ENCODE peak calls at places on chromosome 12, in seven cellular contexts. S is activated T-helper 1 cell treated with anti-CD3 and anti-CD28 coated beads, Interleukin-2, amount 50 U/mL, for 16 hours; N is Right ventricle myocardium inferior; P is AG09319; X is RCC 7860; R is NCI-H446 treated with DMSO at 0.1 percent for 48 hours; A is activated CD4-positive, alpha-beta T cell treated with anti-CD3 and anti-CD28 coated beads for 48 hours. G is an unnamed sample.

GRCh38 chr12:42968426-42968825 is 378.9 kb upstream of the PRICKLE1 start:
- DNase-seq in S (no peak), N (no peak), P (no peak), X (peak), R (no peak), A (no peak), G (no peak)

GRCh38 chr12:69168828-69169227 is 70.5 kb upstream of the CPSF6 start:
- DNase-seq in S (no peak), N (no peak), P (no peak), X (no peak), R (no peak), A (no peak), G (no peak)

GRCh38 chr12:6355491-6356373 is 13.9 kb upstream of the TNFRSF1A start:
- DNase-seq in S (no peak), N (no peak), P (no peak), X (no peak), R (no peak), A (no peak), G (no peak)

GRCh38 chr12:14356147-14356546 is 9.3 kb upstream of the ATF7IP start:
- DNase-seq in S (no peak), N (no peak), P (no peak), X (peak), R (no peak), A (no peak), G (no peak)

GRCh38 chr12:18683603-18684002 is 54.2 kb downstream of the PLCZ1 start:
- DNase-seq in S (no peak), N (no peak), P (no peak), X (peak), R (no peak), A (no peak), G (no peak)

GRCh38 chr12:92030618-92031017 is 115.0 kb downstream of the BTG1 start:
- DNase-seq in S (peak), N (no peak), P (no peak), X (no peak), R (no peak), A (peak), G (no peak)

GRCh38 chr12:55847603-55848329 is 5.0 kb upstream of the MMP19 start:
- DNase-seq in S (no peak), N (peak), P (peak), X (peak), R (no peak), A (peak), G (peak)

GRCh38 chr12:67758119-67758873 is 109.8 kb downstream of the DYRK2 start:
- DNase-seq in S (no peak), N (no peak), P (no peak), X (no peak), R (no peak), A (no peak), G (no peak)

GRCh38 chr12:90124914-90125313 is 416.3 kb upstream of the ATP2B1 start:
- DNase-seq in S (no peak), N (no peak), P (no peak), X (no peak), R (no peak), A (no peak), G (no peak)

GRCh38 chr12:68893201-68893600 is 39.8 kb downstream of the CPM start:
- DNase-seq in S (no peak), N (no peak), P (no peak), X (no peak), R (no peak), A (no peak), G (no peak)

GRCh38 chr12:22866406-22866805 is 241.4 kb downstream of the ETNK1 start:
- DNase-seq in S (no peak), N (no peak), P (no peak), X (no peak), R (no peak), A (no peak), G (no peak)

GRCh38 chr12:58668831-58669230 is 251.5 kb downstream of the LRIG3 start:
- DNase-seq in S (no peak), N (no peak), P (no peak), X (no peak), R (no peak), A (no peak), G (no peak)

GRCh38 chr12:56104815-56105476 is 587 bp downstream of the PA2G4 start:
- DNase-seq in S (no peak), N (peak), P (no peak), X (peak), R (no peak), A (peak), G (peak)

GRCh38 chr12:1500095-1500801 is 94.1 kb downstream of the FBXL14 start:
- DNase-seq in S (no peak), N (peak), P (peak), X (no peak), R (peak), A (no peak), G (peak)

GRCh38 chr12:14868916-14869315 is 16.7 kb downstream of the MGP start:
- DNase-seq in S (no peak), N (peak), P (no peak), X (no peak), R (no peak), A (no peak), G (no peak)

GRCh38 chr12:95385646-95386045 is 88.3 kb upstream of the METAP2 start:
- DNase-seq in S (no peak), N (no peak), P (peak), X (no peak), R (peak), A (no peak), G (no peak)

G was measured in Right ventricle myocardium superior.